ENCODE peak calls at places on chromosomes 2 and 18, in seven cellular contexts. N, G, R, A, H, Z and M are unnamed samples.

GRCh38 chr2:233813236-233814062 is 35.3 kb downstream of the MROH2A start:
- DNase-seq in G (no peak), R (no peak), Z (no peak), N (no peak), H (no peak), A (no peak), M (no peak)

GRCh38 chr2:205197468-205198129 is 484.7 kb upstream of the NRP2 start:
- DNase-seq in G (no peak), R (no peak), H (no peak), Z (no peak), N (no peak), A (peak), M (no peak)

GRCh38 chr2:95043300-95043786 is 17.8 kb downstream of the MAL start:
- DNase-seq in H (no peak), R (peak), A (peak), G (peak), Z (peak), N (peak), M (peak)

GRCh38 chr18:3451989-3452749 is 2.2 kb downstream of the TGIF1 start:
- DNase-seq in Z (no peak), H (peak), G (peak), A (peak), R (peak), N (peak), M (peak)

GRCh38 chr18:48940854-48941531 is 9.8 kb downstream of the SMAD7 start:
- DNase-seq in Z (no peak), H (peak), R (no peak), N (no peak), G (no peak), A (no peak), M (no peak)

GRCh38 chr2:109435866-109436634 is 177.7 kb downstream of the SEPTIN10 start:
- DNase-seq in R (peak), A (peak), H (no peak), G (no peak), Z (no peak), N (peak), M (no peak)

GRCh38 chr2:241649414-241649813 is 11.9 kb downstream of the ATG4B start:
- DNase-seq in R (no peak), A (no peak), H (no peak), G (no peak), Z (peak), N (no peak), M (no peak)

GRCh38 chr2:233974530-233975071 is 57.4 kb downstream of the TRPM8 start:
- DNase-seq in H (no peak), G (peak), N (peak), R (no peak), Z (peak), A (peak), M (no peak)

GRCh38 chr2:70553584-70554337 is at the start of gene TGFA:
- DNase-seq in N (no peak), H (peak), A (peak), R (peak), Z (peak), G (peak), M (peak)

GRCh38 chr2:236555486-236555885 is 14.1 kb upstream of the ACKR3 start:
- DNase-seq in R (no peak), H (no peak), Z (no peak), G (no peak), A (no peak), N (no peak), M (no peak)
- H3K4me3 ChIP-seq in R (no peak), H (no peak), Z (no peak), G (no peak), A (no peak), N (no peak), M (no peak)

DNA sequence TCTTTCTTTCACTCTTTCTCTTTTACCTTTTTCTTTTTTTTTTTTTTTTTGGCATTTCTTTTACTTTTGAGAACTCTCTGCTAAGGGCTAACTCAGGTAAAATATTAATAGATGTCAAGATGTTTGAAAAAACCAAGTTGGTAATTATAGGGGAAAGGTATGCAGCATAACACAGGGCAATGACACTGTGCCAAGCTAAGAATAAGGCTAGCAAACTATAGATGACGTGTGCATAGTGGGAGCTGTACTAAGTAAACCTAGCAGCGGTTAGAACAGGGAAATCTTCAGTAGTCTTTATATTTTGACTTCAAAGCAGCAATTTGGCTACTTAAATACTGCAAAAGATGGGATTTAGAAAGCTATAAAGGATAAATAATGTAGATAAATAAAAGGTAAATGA is 415.4 kb upstream of the RGPD4 start:
- DNase-seq in H (no peak), G (no peak), Z (no peak), A (no peak), N (no peak), R (no peak), M (no peak)
- H3K4me3 ChIP-seq in H (no peak), G (no peak), Z (no peak), A (no peak), N (no peak), R (no peak), M (no peak)

GRCh38 chr2:231679906-231680283 is 28.4 kb upstream of the PTMA start:
- DNase-seq in G (no peak), Z (no peak), R (no peak), H (no peak), A (no peak), N (no peak), M (no peak)
- H3K4me3 ChIP-seq in G (no peak), Z (no peak), R (no peak), H (no peak), A (no peak), N (no peak), M (no peak)

GRCh38 chr2:25310690-25310964 is 31.1 kb downstream of the DNMT3A start:
- DNase-seq in A (no peak), H (no peak), G (no peak), Z (no peak), R (no peak), N (no peak), M (no peak)
- H3K4me3 ChIP-seq in A (no peak), H (no peak), G (no peak), Z (no peak), R (no peak), N (no peak), M (no peak)

GRCh38 chr18:25517881-25518715 is 166.1 kb upstream of the ZNF521 start:
- DNase-seq in N (no peak), Z (no peak), R (no peak), A (no peak), H (no peak), G (no peak), M (no peak)
- H3K4me3 ChIP-seq in N (no peak), Z (no peak), R (no peak), A (no peak), H (no peak), G (no peak), M (no peak)

GRCh38 chr2:127080941-127081769 is 25.8 kb downstream of the BIN1 start:
- DNase-seq in G (no peak), A (peak), N (no peak), R (no peak), H (no peak), Z (peak), M (peak)
- H3K4me3 ChIP-seq in G (no peak), A (no peak), N (peak), R (peak), H (peak), Z (no peak), M (no peak)

DNA sequence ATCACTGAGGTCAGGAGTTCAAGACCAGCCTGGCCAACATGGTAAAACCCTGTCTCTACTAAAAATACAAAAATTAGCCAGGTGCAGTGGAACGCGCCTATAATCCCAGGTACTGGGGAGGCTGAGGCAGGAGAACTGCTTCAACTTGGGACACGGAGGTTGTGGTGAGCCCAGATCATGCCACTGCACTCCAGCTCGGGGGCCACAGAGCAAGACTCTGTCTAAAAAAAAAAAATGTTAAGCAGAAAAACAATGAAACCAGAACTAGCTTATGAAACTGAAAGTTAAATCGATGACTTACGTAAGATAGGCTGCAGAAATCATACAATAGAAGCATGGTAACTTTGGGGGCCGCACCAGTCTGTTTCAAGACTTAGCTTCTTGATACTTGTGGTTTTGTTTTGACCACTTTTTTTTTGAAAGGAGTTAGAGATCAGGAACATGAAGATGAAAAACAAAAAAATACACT is 6.2 kb upstream of the GPR155 start:
- DNase-seq in A (no peak), Z (no peak), G (no peak), R (peak), N (no peak), H (peak), M (no peak)
- H3K4me3 ChIP-seq in A (no peak), Z (no peak), G (no peak), R (no peak), N (no peak), H (peak), M (no peak)

DNA sequence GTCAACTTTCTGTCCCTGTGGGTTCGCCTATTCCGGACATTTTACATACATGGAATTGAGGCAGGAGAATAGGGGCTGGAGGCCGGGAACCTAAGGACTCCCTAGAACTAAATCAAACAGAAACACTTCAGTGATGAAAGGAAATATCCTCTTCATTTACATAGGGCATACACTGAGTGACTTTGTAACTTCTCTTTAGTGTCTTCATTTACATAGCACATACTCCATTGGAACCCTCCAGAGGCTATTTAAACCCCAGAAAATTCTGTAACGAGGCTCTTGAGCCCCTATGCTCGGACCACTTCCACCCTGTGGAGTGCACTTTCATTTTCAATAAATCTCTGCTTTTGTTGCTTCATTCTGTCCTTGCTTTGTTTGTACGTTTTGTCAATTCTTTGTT is 56.4 kb downstream of the CCDC195 start:
- DNase-seq in R (no peak), N (no peak), Z (no peak), G (no peak), H (no peak), A (no peak), M (no peak)
- H3K4me3 ChIP-seq in R (no peak), N (no peak), Z (no peak), G (no peak), H (no peak), A (no peak), M (no peak)